ENCODE peak calls at places on chromosomes 12 and 14, in five cellular contexts. One of them, this sample, is unnamed. For H3K4me1, the result is how much of the 10 kb centered on the place peaks cover.

GRCh38 chr14:100893228-100893601 is 10.3 kb downstream of the RTL1 start:
- DNase-seq in fibroblast of lung: no peak
- DNase-seq in tibial artery: peak
- DNase-seq in cardiac muscle cell: no peak
- DNase-seq in IMR-90: no peak
- DNase-seq in this sample: no peak

GRCh38 chr14:106442857-106443256 is 916.5 kb downstream of the TMEM121 start:
- DNase-seq in IMR-90: no peak
- DNase-seq in cardiac muscle cell: no peak
- DNase-seq in fibroblast of lung: no peak
- DNase-seq in tibial artery: no peak
- DNase-seq in this sample: no peak

GRCh38 chr12:124792961-124793441 is 70.7 kb downstream of the SCARB1 start:
- DNase-seq in cardiac muscle cell: no peak
- DNase-seq in fibroblast of lung: no peak
- DNase-seq in IMR-90: peak
- DNase-seq in tibial artery: no peak
- DNase-seq in this sample: no peak

GRCh38 chr14:31760277-31760676 is 199.1 kb downstream of the NUBPL start:
- DNase-seq in IMR-90: no peak
- DNase-seq in cardiac muscle cell: no peak
- DNase-seq in fibroblast of lung: no peak
- DNase-seq in tibial artery: no peak
- DNase-seq in this sample: no peak

GRCh38 chr12:132275110-132275531 is 54.3 kb downstream of the GALNT9 start:
- DNase-seq in cardiac muscle cell: no peak
- DNase-seq in tibial artery: no peak
- DNase-seq in IMR-90: peak
- DNase-seq in fibroblast of lung: peak
- DNase-seq in this sample: no peak

GRCh38 chr12:54419088-54419887 is at the start of gene ITGA5:
- DNase-seq in IMR-90: peak
- DNase-seq in cardiac muscle cell: peak
- DNase-seq in tibial artery: peak
- DNase-seq in fibroblast of lung: peak
- DNase-seq in this sample: peak

GRCh38 chr14:91613459-91614145 is 103.5 kb upstream of the PPP4R3A start:
- DNase-seq in fibroblast of lung: no peak
- DNase-seq in tibial artery: no peak
- DNase-seq in cardiac muscle cell: no peak
- DNase-seq in IMR-90: no peak
- DNase-seq in this sample: no peak

GRCh38 chr12:71638499-71638898 is 25.1 kb downstream of the ZFC3H1 start:
- DNase-seq in fibroblast of lung: no peak
- DNase-seq in tibial artery: no peak
- DNase-seq in IMR-90: no peak
- DNase-seq in cardiac muscle cell: no peak
- DNase-seq in this sample: no peak

GRCh38 chr14:71692496-71692895 is 239.7 kb upstream of the RGS6 start:
- DNase-seq in IMR-90: peak
- DNase-seq in fibroblast of lung: no peak
- DNase-seq in cardiac muscle cell: no peak
- DNase-seq in tibial artery: no peak
- DNase-seq in this sample: no peak

GRCh38 chr14:20743556-20743955 is 2.1 kb upstream of the EDDM3A start:
- DNase-seq in cardiac muscle cell: no peak
- DNase-seq in IMR-90: no peak
- DNase-seq in fibroblast of lung: no peak
- DNase-seq in tibial artery: no peak
- DNase-seq in this sample: no peak

GRCh38 chr14:102969901-102970300 is 47.4 kb downstream of the AMN start:
- DNase-seq in cardiac muscle cell: no peak
- DNase-seq in fibroblast of lung: no peak
- DNase-seq in IMR-90: no peak
- DNase-seq in tibial artery: no peak
- DNase-seq in this sample: no peak

GRCh38 chr12:73984552-73984951 is 553.1 kb upstream of the ATXN7L3B start:
- DNase-seq in tibial artery: no peak
- DNase-seq in IMR-90: no peak
- DNase-seq in fibroblast of lung: no peak
- DNase-seq in cardiac muscle cell: no peak
- DNase-seq in this sample: no peak

GRCh38 chr12:123991402-123991951 is 18.5 kb downstream of the ZNF664 start:
- DNase-seq in cardiac muscle cell: no peak
- DNase-seq in fibroblast of lung: no peak
- DNase-seq in IMR-90: no peak
- DNase-seq in tibial artery: no peak
- DNase-seq in this sample: no peak

GRCh38 chr14:73025544-73025943 is 1.4 kb downstream of the ZFYVE1 start:
- DNase-seq in fibroblast of lung: peak
- DNase-seq in IMR-90: peak
- DNase-seq in cardiac muscle cell: no peak
- DNase-seq in tibial artery: no peak
- DNase-seq in this sample: no peak

GRCh38 chr12:53221203-53222076 is 10.6 kb downstream of the RARG start:
- DNase-seq in cardiac muscle cell: peak
- DNase-seq in fibroblast of lung: peak
- DNase-seq in IMR-90: peak
- DNase-seq in tibial artery: peak
- DNase-seq in this sample: peak

GRCh38 chr12:16359512-16360491 is 12.4 kb downstream of the MGST1 start:
- DNase-seq in fibroblast of lung: peak
- DNase-seq in cardiac muscle cell: peak
- DNase-seq in tibial artery: no peak
- DNase-seq in IMR-90: peak
- DNase-seq in this sample: no peak

GRCh38 chr14:34023824-34024767 is 73.2 kb upstream of the EGLN3 start:
- DNase-seq in tibial artery: no peak
- DNase-seq in fibroblast of lung: no peak
- DNase-seq in cardiac muscle cell: peak
- DNase-seq in IMR-90: no peak
- DNase-seq in this sample: no peak

GRCh38 chr14:103103461-103104388 is 9.2 kb downstream of the EXOC3L4 start:
- DNase-seq in tibial artery: no peak
- DNase-seq in fibroblast of lung: peak
- DNase-seq in cardiac muscle cell: peak
- DNase-seq in IMR-90: peak
- DNase-seq in this sample: no peak

GRCh38 chr14:55071870-55072640 is 20.6 kb downstream of the MAPK1IP1L start:
- DNase-seq in tibial artery: no peak
- DNase-seq in cardiac muscle cell: no peak
- DNase-seq in IMR-90: peak
- DNase-seq in fibroblast of lung: peak
- DNase-seq in this sample: no peak

DNA sequence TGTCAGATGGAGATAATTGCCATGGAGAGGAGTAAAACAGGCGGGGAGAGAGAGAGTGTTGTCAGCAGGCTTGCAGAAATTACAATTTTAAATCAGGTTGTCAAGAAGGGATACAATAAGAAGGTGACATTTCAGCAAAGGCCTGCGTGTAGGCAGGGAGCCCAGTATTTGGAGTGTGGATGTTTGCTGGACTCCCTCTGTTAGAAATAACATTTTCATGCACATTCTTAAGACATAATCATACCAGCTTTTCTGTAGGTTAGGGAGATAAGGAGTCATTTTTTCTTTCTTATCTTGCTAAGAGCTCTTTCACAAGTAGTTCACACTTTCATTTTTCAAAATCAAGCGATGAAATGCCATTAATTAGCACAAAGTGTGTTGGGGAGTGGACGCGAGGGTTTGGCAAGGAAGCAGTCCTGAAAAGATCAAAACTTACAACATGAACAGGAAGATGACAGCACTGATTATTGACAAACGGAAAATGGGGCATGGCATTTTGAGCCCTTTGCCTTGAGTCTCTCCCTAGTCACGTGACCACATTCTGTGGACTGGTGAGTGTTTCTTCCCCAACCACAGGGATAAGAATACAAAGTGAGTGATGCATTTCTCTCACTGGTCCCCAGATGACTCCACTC is 160.2 kb downstream of the DAD1 start:
- DNase-seq in tibial artery: no peak
- DNase-seq in fibroblast of lung: peak
- DNase-seq in IMR-90: peak
- DNase-seq in cardiac muscle cell: no peak
- DNase-seq in this sample: no peak
- TF ChIP-seq CTCF in tibial artery: no peak
- TF ChIP-seq CTCF in fibroblast of lung: no peak
- TF ChIP-seq CTCF in IMR-90: no peak
- TF ChIP-seq CTCF in cardiac muscle cell: no peak
- TF ChIP-seq CTCF in this sample: no peak

GRCh38 chr14:68523326-68523610 is 269.6 kb downstream of the ZFP36L1 start:
- DNase-seq in tibial artery: no peak
- DNase-seq in IMR-90: no peak
- DNase-seq in cardiac muscle cell: no peak
- DNase-seq in fibroblast of lung: no peak
- DNase-seq in this sample: no peak
- H3K4me1 ChIP-seq in tibial artery: under half
- H3K4me1 ChIP-seq in IMR-90: under half
- H3K4me1 ChIP-seq in cardiac muscle cell: under half
- H3K4me1 ChIP-seq in fibroblast of lung: under half
- H3K4me1 ChIP-seq in this sample: under half

DNA sequence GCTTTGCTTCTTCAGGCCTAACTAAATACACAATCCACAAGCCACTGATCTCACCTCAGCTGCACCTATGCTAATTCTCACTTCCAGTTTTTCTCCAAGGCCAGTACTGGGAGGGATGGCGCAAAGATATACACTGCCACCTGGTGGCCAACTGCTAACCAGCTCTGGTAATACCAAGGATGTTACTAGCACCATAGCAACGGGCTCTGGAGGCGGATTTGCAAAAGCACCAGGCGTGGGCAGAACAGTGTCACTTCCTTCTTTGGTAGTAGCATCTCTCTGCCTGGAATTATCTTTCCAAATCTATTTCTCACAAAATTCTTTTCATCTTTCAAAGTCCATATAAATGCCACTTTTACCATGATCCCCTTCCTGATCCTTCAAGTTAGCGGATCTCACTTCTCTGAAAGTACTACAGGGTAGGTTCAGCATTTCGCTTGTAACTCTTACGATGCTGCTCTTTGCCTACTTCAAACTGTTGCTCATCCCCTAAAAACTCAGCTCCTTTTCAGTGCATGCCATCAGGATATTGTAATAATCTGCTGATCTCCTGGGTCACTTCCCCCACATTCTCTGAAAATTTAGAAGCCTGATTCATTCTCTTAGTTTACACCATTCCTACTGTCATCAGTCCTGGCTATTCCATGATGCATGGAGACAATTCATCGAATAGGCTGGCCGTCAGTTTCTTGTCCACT is 37.1 kb upstream of the FOXJ2 start:
- DNase-seq in fibroblast of lung: peak
- DNase-seq in cardiac muscle cell: peak
- DNase-seq in IMR-90: peak
- DNase-seq in tibial artery: peak
- DNase-seq in this sample: peak
- H3K27ac ChIP-seq in fibroblast of lung: peak
- H3K27ac ChIP-seq in cardiac muscle cell: no peak
- H3K27ac ChIP-seq in IMR-90: peak
- H3K27ac ChIP-seq in tibial artery: no peak
- H3K27ac ChIP-seq in this sample: peak

DNA sequence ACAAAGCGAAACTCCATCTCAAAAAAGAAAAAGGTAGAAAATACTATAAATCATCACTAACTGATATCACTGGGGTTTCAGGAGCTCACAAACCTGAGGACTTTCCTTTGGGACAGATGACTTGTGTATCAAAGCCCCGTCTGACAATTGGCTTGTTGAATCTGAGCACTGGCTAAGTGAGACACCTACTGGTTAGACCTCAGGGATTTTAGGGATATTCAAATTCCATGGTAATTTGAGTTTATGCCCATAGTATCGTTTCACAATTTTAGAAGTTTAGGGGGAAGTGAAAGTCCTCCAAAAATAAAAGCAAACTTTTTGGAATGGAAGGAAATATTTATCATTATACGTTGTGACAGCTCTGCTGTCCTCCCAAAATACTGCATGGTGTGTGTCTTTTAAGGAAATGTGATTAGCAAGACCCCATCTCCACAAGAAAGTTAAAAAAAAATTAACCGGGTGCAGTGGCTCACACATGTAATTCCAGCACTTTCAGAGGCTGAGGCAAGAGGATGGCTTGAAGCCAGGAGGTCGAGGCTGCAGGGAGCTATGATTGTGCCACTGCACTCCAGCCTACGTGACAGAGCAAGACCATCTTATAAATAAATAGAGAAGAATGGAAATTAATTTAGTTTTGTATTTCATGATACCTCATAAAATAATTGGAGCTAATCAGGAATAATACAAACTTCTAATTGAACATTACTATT is 49.2 kb downstream of the FBXL14 start:
- DNase-seq in fibroblast of lung: peak
- DNase-seq in IMR-90: peak
- DNase-seq in cardiac muscle cell: no peak
- DNase-seq in tibial artery: no peak
- DNase-seq in this sample: no peak
- TF ChIP-seq CTCF in fibroblast of lung: peak
- TF ChIP-seq CTCF in IMR-90: peak
- TF ChIP-seq CTCF in cardiac muscle cell: peak
- TF ChIP-seq CTCF in tibial artery: peak
- TF ChIP-seq CTCF in this sample: peak

GRCh38 chr12:64672925-64673409 is 62.7 kb downstream of the RASSF3 start:
- DNase-seq in cardiac muscle cell: no peak
- DNase-seq in tibial artery: no peak
- DNase-seq in fibroblast of lung: peak
- DNase-seq in IMR-90: peak
- DNase-seq in this sample: no peak
- H3K4me1 ChIP-seq in cardiac muscle cell: half or more
- H3K4me1 ChIP-seq in tibial artery: under half
- H3K4me1 ChIP-seq in fibroblast of lung: under half
- H3K4me1 ChIP-seq in IMR-90: under half
- H3K4me1 ChIP-seq in this sample: half or more

DNA sequence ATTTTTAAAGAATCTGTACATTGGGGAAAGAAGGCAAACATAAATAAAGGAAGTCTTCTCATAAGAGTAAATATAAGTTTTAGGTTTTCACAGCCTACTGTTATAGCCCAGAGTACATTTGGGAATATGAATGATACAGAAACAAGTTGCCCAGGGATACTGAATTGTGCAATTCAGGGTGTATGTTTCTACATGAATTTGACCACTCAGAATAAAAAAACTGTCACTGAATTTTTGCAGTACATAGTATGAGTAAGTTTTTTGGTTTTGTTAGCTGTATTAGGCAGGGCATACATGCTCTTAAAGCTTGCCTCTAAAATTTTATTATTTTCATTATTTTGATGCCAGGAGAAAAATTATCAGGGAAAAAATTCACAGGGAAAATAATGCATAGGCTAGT is 6.6 kb upstream of the PCNX4 start:
- DNase-seq in tibial artery: no peak
- DNase-seq in IMR-90: peak
- DNase-seq in fibroblast of lung: peak
- DNase-seq in cardiac muscle cell: no peak
- DNase-seq in this sample: no peak
- H3K27ac ChIP-seq in tibial artery: no peak
- H3K27ac ChIP-seq in IMR-90: no peak
- H3K27ac ChIP-seq in fibroblast of lung: no peak
- H3K27ac ChIP-seq in cardiac muscle cell: no peak
- H3K27ac ChIP-seq in this sample: no peak